ENCODE peak calls at places on chromosome 2, in six cellular contexts. One of them, this sample, is unnamed.
A peak's percentile ranks its signal among the peaks of the same experiment; 100 is the strongest.

GRCh38 chr2:239758325-239758877 is 266.7 kb downstream of the NDUFA10 start:
- DNase-seq in heart left ventricle: no peak
- DNase-seq in IMR-90: peak; percentile 3
- DNase-seq in aorta: no peak
- DNase-seq in NCI-H82: no peak
- DNase-seq in T-cell: no peak
- DNase-seq in this sample: no peak

GRCh38 chr2:239519081-239519920 is 118.5 kb upstream of the HDAC4 start:
- DNase-seq in heart left ventricle: no peak
- DNase-seq in IMR-90: no peak
- DNase-seq in aorta: no peak
- DNase-seq in NCI-H82: no peak
- DNase-seq in T-cell: no peak
- DNase-seq in this sample: no peak

GRCh38 chr2:25417715-25418369 is 76.1 kb upstream of the DNMT3A start:
- DNase-seq in heart left ventricle: no peak
- DNase-seq in IMR-90: no peak
- DNase-seq in aorta: no peak
- DNase-seq in NCI-H82: peak; percentile 68
- DNase-seq in T-cell: no peak
- DNase-seq in this sample: no peak

GRCh38 chr2:157442636-157443035 is 1.3 kb downstream of the CYTIP start:
- DNase-seq in heart left ventricle: no peak
- DNase-seq in IMR-90: no peak
- DNase-seq in aorta: no peak
- DNase-seq in NCI-H82: no peak
- DNase-seq in T-cell: no peak
- DNase-seq in this sample: no peak

GRCh38 chr2:42025151-42025582 is 22.7 kb upstream of the PKDCC start:
- DNase-seq in heart left ventricle: peak; percentile 74
- DNase-seq in IMR-90: peak; percentile 71
- DNase-seq in aorta: peak; percentile 70
- DNase-seq in NCI-H82: no peak
- DNase-seq in T-cell: no peak
- DNase-seq in this sample: no peak

GRCh38 chr2:47076586-47077441 is 78.3 kb downstream of the STPG4 start:
- DNase-seq in heart left ventricle: no peak
- DNase-seq in IMR-90: peak; percentile 97
- DNase-seq in aorta: peak; percentile 84
- DNase-seq in NCI-H82: no peak
- DNase-seq in T-cell: no peak
- DNase-seq in this sample: peak; percentile 83

GRCh38 chr2:10654069-10654468 is 35.7 kb downstream of the NOL10 start:
- DNase-seq in heart left ventricle: no peak
- DNase-seq in IMR-90: peak; percentile 37
- DNase-seq in aorta: no peak
- DNase-seq in NCI-H82: no peak
- DNase-seq in T-cell: no peak
- DNase-seq in this sample: peak; percentile 78

GRCh38 chr2:173684896-173685485 is 280.2 kb downstream of the SP3 start:
- DNase-seq in heart left ventricle: no peak
- DNase-seq in IMR-90: no peak
- DNase-seq in aorta: no peak
- DNase-seq in NCI-H82: peak; percentile 97
- DNase-seq in T-cell: no peak
- DNase-seq in this sample: no peak

GRCh38 chr2:55014962-55015939 is 35.0 kb downstream of the RTN4 start:
- DNase-seq in heart left ventricle: peak; percentile 45
- DNase-seq in IMR-90: peak; percentile 65
- DNase-seq in aorta: no peak
- DNase-seq in NCI-H82: peak; percentile 82
- DNase-seq in T-cell: peak; percentile 14
- DNase-seq in this sample: no peak

GRCh38 chr2:150280255-150280654 is 207.2 kb downstream of the RND3 start:
- DNase-seq in heart left ventricle: peak; percentile 53
- DNase-seq in IMR-90: peak; percentile 87
- DNase-seq in aorta: no peak
- DNase-seq in NCI-H82: no peak
- DNase-seq in T-cell: no peak
- DNase-seq in this sample: no peak

GRCh38 chr2:191701696-191702095 is 23.8 kb downstream of the NABP1 start:
- DNase-seq in heart left ventricle: no peak
- DNase-seq in IMR-90: no peak
- DNase-seq in aorta: no peak
- DNase-seq in NCI-H82: peak; percentile 5
- DNase-seq in T-cell: no peak
- DNase-seq in this sample: no peak

GRCh38 chr2:11481789-11482472 is 16.0 kb upstream of the E2F6 start:
- DNase-seq in heart left ventricle: no peak
- DNase-seq in IMR-90: no peak
- DNase-seq in aorta: no peak
- DNase-seq in NCI-H82: no peak
- DNase-seq in T-cell: no peak
- DNase-seq in this sample: no peak

GRCh38 chr2:53509827-53510785 is 257.5 kb upstream of the CHAC2 start:
- DNase-seq in heart left ventricle: no peak
- DNase-seq in IMR-90: no peak
- DNase-seq in aorta: no peak
- DNase-seq in NCI-H82: no peak
- DNase-seq in T-cell: no peak
- DNase-seq in this sample: no peak

GRCh38 chr2:39666489-39667141 is 898 bp downstream of the TMEM178A start:
- DNase-seq in heart left ventricle: no peak
- DNase-seq in IMR-90: no peak
- DNase-seq in aorta: no peak
- DNase-seq in NCI-H82: peak; percentile 43
- DNase-seq in T-cell: no peak
- DNase-seq in this sample: no peak

GRCh38 chr2:67846341-67847070 is 216.3 kb downstream of the C1D start:
- DNase-seq in heart left ventricle: peak; percentile 71
- DNase-seq in IMR-90: peak; percentile 98
- DNase-seq in aorta: peak; percentile 82
- DNase-seq in NCI-H82: peak; percentile 95
- DNase-seq in T-cell: no peak
- DNase-seq in this sample: peak; percentile 85

GRCh38 chr2:74328074-74328473 is 15.1 kb downstream of the SLC4A5 start:
- DNase-seq in heart left ventricle: no peak
- DNase-seq in IMR-90: no peak
- DNase-seq in aorta: no peak
- DNase-seq in NCI-H82: no peak
- DNase-seq in T-cell: no peak
- DNase-seq in this sample: no peak

GRCh38 chr2:119223521-119224390 is at the start of gene STEAP3:
- DNase-seq in heart left ventricle: peak; percentile 82
- DNase-seq in IMR-90: peak; percentile 35
- DNase-seq in aorta: peak; percentile 90
- DNase-seq in NCI-H82: peak; percentile 87
- DNase-seq in T-cell: no peak
- DNase-seq in this sample: no peak

GRCh38 chr2:21099281-21099907 is 24.4 kb upstream of the TDRD15 start:
- DNase-seq in heart left ventricle: no peak
- DNase-seq in IMR-90: no peak
- DNase-seq in aorta: no peak
- DNase-seq in NCI-H82: no peak
- DNase-seq in T-cell: no peak
- DNase-seq in this sample: no peak

GRCh38 chr2:42054657-42055430 is 7.0 kb downstream of the PKDCC start:
- DNase-seq in heart left ventricle: no peak
- DNase-seq in IMR-90: no peak
- DNase-seq in aorta: peak; percentile 37
- DNase-seq in NCI-H82: peak; percentile 33
- DNase-seq in T-cell: no peak
- DNase-seq in this sample: no peak

GRCh38 chr2:218849721-218850120 is 9.9 kb upstream of the WNT6 start:
- DNase-seq in heart left ventricle: no peak
- DNase-seq in IMR-90: no peak
- DNase-seq in aorta: peak; percentile 44
- DNase-seq in NCI-H82: no peak
- DNase-seq in T-cell: no peak
- DNase-seq in this sample: no peak

GRCh38 chr2:85340034-85340892 is 12.5 kb upstream of the TGOLN2 start:
- DNase-seq in heart left ventricle: no peak
- DNase-seq in IMR-90: no peak
- DNase-seq in aorta: no peak
- DNase-seq in NCI-H82: no peak
- DNase-seq in T-cell: no peak
- DNase-seq in this sample: no peak

GRCh38 chr2:232894251-232894650 is 24.2 kb downstream of the SNORC start:
- DNase-seq in heart left ventricle: no peak
- DNase-seq in IMR-90: no peak
- DNase-seq in aorta: no peak
- DNase-seq in NCI-H82: no peak
- DNase-seq in T-cell: no peak
- DNase-seq in this sample: no peak

GRCh38 chr2:85547859-85548607 is 9.1 kb downstream of the MAT2A start:
- DNase-seq in heart left ventricle: no peak
- DNase-seq in IMR-90: peak; percentile 34
- DNase-seq in aorta: no peak
- DNase-seq in NCI-H82: peak; percentile 44
- DNase-seq in T-cell: no peak
- DNase-seq in this sample: no peak

GRCh38 chr2:74440005-74440377 is 1.7 kb downstream of the RTKN start:
- DNase-seq in heart left ventricle: peak; percentile 84
- DNase-seq in IMR-90: peak; percentile 46
- DNase-seq in aorta: peak; percentile 85
- DNase-seq in NCI-H82: no peak
- DNase-seq in T-cell: no peak
- DNase-seq in this sample: no peak

GRCh38 chr2:65165595-65165994 is 35.7 kb upstream of the RAB1A start:
- DNase-seq in heart left ventricle: no peak
- DNase-seq in IMR-90: no peak
- DNase-seq in aorta: no peak
- DNase-seq in NCI-H82: no peak
- DNase-seq in T-cell: no peak
- DNase-seq in this sample: no peak

GRCh38 chr2:181970160-181970794 is 15.4 kb upstream of the PPP1R1C start:
- DNase-seq in heart left ventricle: no peak
- DNase-seq in IMR-90: no peak
- DNase-seq in aorta: no peak
- DNase-seq in NCI-H82: peak; percentile 15
- DNase-seq in T-cell: no peak
- DNase-seq in this sample: no peak

GRCh38 chr2:50333501-50334228 is 698.3 kb downstream of the NRXN1 start:
- DNase-seq in heart left ventricle: no peak
- DNase-seq in IMR-90: no peak
- DNase-seq in aorta: no peak
- DNase-seq in NCI-H82: no peak
- DNase-seq in T-cell: no peak
- DNase-seq in this sample: no peak

GRCh38 chr2:237604391-237604790 is 13.9 kb upstream of the RAB17 start:
- DNase-seq in heart left ventricle: no peak
- DNase-seq in IMR-90: no peak
- DNase-seq in aorta: no peak
- DNase-seq in NCI-H82: no peak
- DNase-seq in T-cell: no peak
- DNase-seq in this sample: no peak

GRCh38 chr2:39481611-39482010 is 44.5 kb upstream of the MAP4K3 start:
- DNase-seq in heart left ventricle: no peak
- DNase-seq in IMR-90: peak; percentile 72
- DNase-seq in aorta: no peak
- DNase-seq in NCI-H82: no peak
- DNase-seq in T-cell: no peak
- DNase-seq in this sample: no peak

GRCh38 chr2:109692013-109692738 is 78.0 kb downstream of the SOWAHC start:
- DNase-seq in heart left ventricle: no peak
- DNase-seq in IMR-90: no peak
- DNase-seq in aorta: no peak
- DNase-seq in NCI-H82: no peak
- DNase-seq in T-cell: no peak
- DNase-seq in this sample: no peak

GRCh38 chr2:3099145-3099859 is 278.3 kb downstream of the EIPR1 start:
- DNase-seq in heart left ventricle: no peak
- DNase-seq in IMR-90: no peak
- DNase-seq in aorta: no peak
- DNase-seq in NCI-H82: no peak
- DNase-seq in T-cell: no peak
- DNase-seq in this sample: no peak

GRCh38 chr2:232781765-232782164 is 5.4 kb upstream of the KCNJ13 start:
- DNase-seq in heart left ventricle: no peak
- DNase-seq in IMR-90: peak; percentile 85
- DNase-seq in aorta: no peak
- DNase-seq in NCI-H82: no peak
- DNase-seq in T-cell: no peak
- DNase-seq in this sample: no peak

GRCh38 chr2:240603846-240604245 is 17.3 kb downstream of the CAPN10 start:
- DNase-seq in heart left ventricle: no peak
- DNase-seq in IMR-90: no peak
- DNase-seq in aorta: peak; percentile 38
- DNase-seq in NCI-H82: no peak
- DNase-seq in T-cell: no peak
- DNase-seq in this sample: peak; percentile 46

GRCh38 chr2:20439193-20439475 is 7.7 kb upstream of the RHOB start:
- DNase-seq in heart left ventricle: no peak
- DNase-seq in IMR-90: peak; percentile 49
- DNase-seq in aorta: peak; percentile 33
- DNase-seq in NCI-H82: no peak
- DNase-seq in T-cell: no peak
- DNase-seq in this sample: no peak

GRCh38 chr2:174971868-174972781 is 33.1 kb downstream of the CHN1 start:
- DNase-seq in heart left ventricle: peak; percentile 39
- DNase-seq in IMR-90: peak; percentile 75
- DNase-seq in aorta: no peak
- DNase-seq in NCI-H82: peak; percentile 77
- DNase-seq in T-cell: no peak
- DNase-seq in this sample: no peak

GRCh38 chr2:195456765-195457164 is 200.3 kb upstream of the SLC39A10 start:
- DNase-seq in heart left ventricle: no peak
- DNase-seq in IMR-90: no peak
- DNase-seq in aorta: no peak
- DNase-seq in NCI-H82: no peak
- DNase-seq in T-cell: no peak
- DNase-seq in this sample: no peak

This sample was measured in RWPE2.